ENCODE peak calls at places on chromosome 2, in seven cellular contexts. T is SK-N-SH, S is HCT116, E is fibroblast of mammary gland, V is neural progenitor cell, B is astrocyte, W is colonic mucosa. O is an unnamed sample.

GRCh38 chr2:233210843-233211600 is 40.5 kb upstream of the ATG16L1 start:
- DNase-seq in V (no peak), S (peak; percentile 62), T (no peak), B (peak; percentile 88), W (peak; percentile 52), E (peak; percentile 90), O (peak; percentile 92)

GRCh38 chr2:29053680-29054400 is 20.5 kb downstream of the PCARE start:
- DNase-seq in T (peak; percentile 52), E (peak; percentile 18), W (no peak), B (no peak), V (no peak), S (peak; percentile 15), O (no peak)

GRCh38 chr2:121907905-121908304 is 152.5 kb downstream of the TSN start:
- DNase-seq in V (peak; percentile 43), E (no peak), B (no peak), W (no peak), T (no peak), S (no peak), O (no peak)

GRCh38 chr2:30293303-30293912 is 62.1 kb downstream of the LBH start:
- DNase-seq in T (no peak), W (no peak), B (peak; percentile 99), V (no peak), S (peak; percentile 28), E (peak; percentile 68), O (peak; percentile 99)

GRCh38 chr2:15061268-15061667 is 428.8 kb downstream of the LRATD1 start:
- DNase-seq in V (no peak), W (no peak), S (no peak), B (no peak), E (no peak), T (peak; percentile 44), O (no peak)

GRCh38 chr2:120544522-120544921 is 191.1 kb upstream of the GLI2 start:
- DNase-seq in B (no peak), V (no peak), S (no peak), E (no peak), W (no peak), T (no peak), O (no peak)

GRCh38 chr2:104702451-104702850 is 151.5 kb upstream of the POU3F3 start:
- DNase-seq in T (peak; percentile 63), E (no peak), B (no peak), W (no peak), V (peak; percentile 81), S (no peak), O (no peak)

GRCh38 chr2:234689911-234690379 is 193.1 kb upstream of the ARL4C start:
- DNase-seq in B (no peak), W (no peak), V (no peak), E (no peak), S (no peak), T (no peak), O (no peak)

GRCh38 chr2:127810156-127810636 is 775 bp downstream of the WDR33 start:
- DNase-seq in S (no peak), E (peak; percentile 29), V (peak; percentile 51), T (peak; percentile 36), B (peak; percentile 16), W (peak; percentile 39), O (peak; percentile 21)

GRCh38 chr2:197092431-197092830 is 165.9 kb upstream of the PGAP1 start:
- DNase-seq in V (no peak), B (peak; percentile 69), S (no peak), W (peak; percentile 26), E (peak; percentile 85), T (peak; percentile 46), O (peak; percentile 89)

GRCh38 chr2:158776236-158776635 is 18.9 kb upstream of the DAPL1 start:
- DNase-seq in S (no peak), T (no peak), E (no peak), W (no peak), B (no peak), V (no peak), O (no peak)

GRCh38 chr2:158772306-158773078 is 22.6 kb upstream of the DAPL1 start:
- DNase-seq in E (no peak), T (no peak), W (no peak), S (no peak), V (no peak), B (no peak), O (no peak)

GRCh38 chr2:158775273-158776027 is 19.7 kb upstream of the DAPL1 start:
- DNase-seq in V (no peak), E (no peak), T (no peak), B (no peak), S (no peak), W (no peak), O (no peak)

GRCh38 chr2:158773121-158773520 is 22.0 kb upstream of the DAPL1 start:
- DNase-seq in T (no peak), V (no peak), B (peak; percentile 63), E (peak; percentile 75), W (no peak), S (no peak), O (peak; percentile 69)

DNA sequence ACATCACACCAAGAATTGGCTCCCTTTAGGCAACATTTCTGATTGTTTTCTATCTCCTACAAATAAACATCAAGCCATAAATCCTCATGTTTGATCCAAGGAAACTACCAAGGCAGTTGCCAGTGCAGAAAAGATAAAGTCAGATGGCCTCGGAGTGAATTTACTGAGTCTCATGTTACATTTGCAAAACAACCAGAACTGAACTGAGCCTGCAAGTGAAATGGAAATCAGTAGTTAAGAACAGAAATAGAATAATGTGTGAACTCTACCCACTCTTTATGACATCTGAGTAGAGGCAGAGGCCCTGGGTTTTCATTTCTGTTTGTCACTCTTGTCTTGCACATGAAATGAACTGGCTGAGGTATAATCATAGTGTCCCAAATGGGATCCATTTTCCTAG is 20.5 kb upstream of the DAPL1 start:
- DNase-seq in W (no peak), S (no peak), T (no peak), B (no peak), V (no peak), E (no peak), O (no peak)
- H3K4me3 ChIP-seq in W (no peak overlapping the region), S (no peak overlapping the region), T (no peak overlapping the region), B (no peak overlapping the region), V (no peak overlapping the region), E (no peak overlapping the region), O (no peak overlapping the region)

DNA sequence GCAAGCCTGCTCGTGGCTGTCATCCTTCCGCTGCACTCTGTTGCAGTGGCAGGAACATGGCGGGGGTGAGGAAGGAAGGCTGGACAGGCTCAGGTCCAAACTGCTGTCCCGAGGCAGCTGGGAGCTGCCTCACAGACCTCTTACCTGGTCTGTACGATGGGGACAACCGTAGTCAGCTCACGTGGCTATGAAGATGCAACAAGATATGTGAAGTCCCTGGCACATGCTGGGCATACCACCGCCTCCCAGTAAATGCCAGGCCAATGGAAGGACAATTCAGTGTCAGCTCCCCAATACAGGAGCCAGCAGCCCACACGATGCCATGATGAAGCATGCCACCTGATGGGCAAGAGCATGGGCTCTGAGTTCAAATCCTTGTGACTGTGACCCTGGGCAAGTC is 344.4 kb downstream of the CYRIA start:
- DNase-seq in E (no peak), T (no peak), S (no peak), W (no peak), V (no peak), B (no peak), O (no peak)
- TF ChIP-seq CTCF in E (no peak), T (no peak), S (no peak), W (no peak), V (no peak), B (no peak), O (no peak)

DNA sequence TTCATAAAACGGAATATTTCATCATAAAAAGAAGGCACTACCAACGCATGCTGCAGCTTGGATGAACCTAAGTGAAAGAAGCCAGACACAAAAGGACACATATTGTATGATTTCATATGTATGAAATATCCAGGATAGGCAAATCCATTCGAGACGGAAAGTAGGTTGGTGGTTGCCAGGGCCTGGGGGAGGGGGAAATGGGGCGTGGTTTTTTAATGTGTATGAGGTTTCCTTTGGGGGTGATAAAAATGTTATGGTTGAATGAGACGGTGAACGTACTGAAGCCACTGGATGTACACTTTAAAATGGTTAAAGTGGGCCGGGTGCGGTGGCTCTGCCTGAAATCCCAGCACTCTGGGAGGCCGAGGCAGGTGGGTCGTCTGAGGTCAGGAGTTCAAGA is 20.0 kb upstream of the SPATA3 start:
- DNase-seq in B (no peak), T (no peak), S (no peak), E (no peak), W (no peak), V (no peak), O (no peak)
- H3K4me3 ChIP-seq in B (no peak overlapping the region), T (no peak overlapping the region), S (no peak overlapping the region), E (no peak overlapping the region), W (no peak overlapping the region), V (no peak overlapping the region), O (no peak overlapping the region)

DNA sequence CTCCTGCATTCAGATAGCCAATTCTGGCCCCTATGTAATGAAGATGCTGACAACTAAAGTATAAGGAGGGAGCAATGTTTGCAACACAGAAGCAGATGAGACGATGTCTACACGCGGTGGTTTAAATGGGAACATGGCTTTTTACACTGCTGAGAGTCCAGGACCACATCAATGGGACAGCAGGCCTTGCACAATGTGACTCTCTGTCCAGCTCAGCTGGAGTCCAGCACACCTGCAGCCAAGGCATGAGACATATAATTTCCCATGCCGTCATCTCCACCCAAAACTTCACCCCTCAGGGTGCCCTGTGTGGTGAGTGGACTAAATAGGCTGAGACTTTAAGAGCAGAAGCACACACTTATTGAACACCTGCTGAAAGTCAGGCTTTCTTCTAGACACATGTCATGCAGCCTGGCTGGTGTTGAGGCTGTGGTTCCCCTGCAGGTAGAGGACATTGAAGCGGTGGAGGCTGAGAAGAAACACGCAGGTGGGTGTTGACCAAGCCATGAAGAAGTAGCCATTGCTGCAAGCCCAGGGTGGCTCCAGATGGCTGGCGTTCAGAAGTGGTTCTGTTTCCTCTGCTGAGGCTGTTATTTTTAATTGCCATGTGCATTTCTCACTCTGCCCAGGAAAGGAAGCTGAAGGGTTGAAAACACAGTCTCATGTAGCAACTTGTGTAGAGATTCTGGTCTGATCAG is 345.6 kb downstream of the MYCN start:
- DNase-seq in W (no peak), B (no peak), E (no peak), T (no peak), S (no peak), V (no peak), O (no peak)
- TF ChIP-seq CTCF in W (no peak), B (no peak), E (no peak), T (no peak), S (no peak), V (no peak), O (no peak)

DNA sequence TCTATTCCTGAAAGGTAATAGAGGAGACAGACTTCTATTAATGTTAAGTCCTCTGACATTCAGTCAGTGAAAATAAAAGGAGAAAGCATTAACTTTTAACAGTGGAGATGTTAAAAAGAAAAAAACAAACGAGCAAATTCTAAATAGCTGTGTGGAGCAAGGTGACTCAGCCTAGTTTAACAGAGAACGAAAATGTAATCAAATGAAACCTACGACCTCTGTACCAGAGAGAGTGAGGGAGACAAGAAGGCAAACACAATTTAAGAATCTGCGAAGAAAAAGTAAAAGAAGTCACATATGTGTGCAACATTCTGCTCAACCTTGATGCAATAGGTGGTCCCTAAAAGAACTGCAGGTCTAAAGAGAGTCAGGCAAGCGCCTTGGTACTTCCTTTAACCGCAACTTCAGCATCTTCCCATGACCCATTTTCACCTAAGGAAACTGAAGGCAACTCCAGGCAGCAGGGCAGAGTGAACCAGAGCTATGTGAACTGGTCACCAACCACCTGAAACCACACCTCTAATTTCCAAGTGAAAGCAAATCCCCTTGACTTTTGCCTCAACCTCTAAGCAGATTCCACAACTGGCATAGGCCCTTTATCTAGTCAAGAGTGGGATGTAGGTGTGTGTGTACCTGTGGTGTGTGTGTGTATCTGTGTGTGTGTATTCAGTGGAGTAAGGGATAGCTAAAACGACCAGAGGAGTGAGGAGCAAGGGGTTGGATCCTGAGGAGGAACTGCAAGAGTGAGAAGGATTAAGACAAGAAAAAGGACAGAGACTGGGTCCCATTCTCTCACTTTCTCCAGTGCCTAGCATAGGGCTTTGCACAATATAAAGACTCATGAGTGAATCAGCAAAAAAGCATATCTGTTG is 43.0 kb downstream of the FIGN start:
- DNase-seq in T (no peak), B (no peak), S (no peak), W (no peak), E (peak; percentile 15), V (no peak), O (peak; percentile 6)
- H3K4me3 ChIP-seq in T (no peak overlapping the region), B (no peak overlapping the region), S (no peak overlapping the region), W (no peak overlapping the region), E (no peak overlapping the region), V (no peak overlapping the region), O (no peak overlapping the region)